ENCODE peak calls at places on chromosomes 2 and 18, in four cellular contexts. One of them, this sample, is unnamed.

GRCh38 chr18:64747803-64748202 is 598.9 kb upstream of the LINC00305 start:
- DNase-seq in ovary: no peak
- DNase-seq in GM23338: peak; percentile 57
- DNase-seq in cardiac muscle cell: no peak
- DNase-seq in this sample: no peak

GRCh38 chr18:60413944-60414547 is 41.5 kb upstream of the MC4R start:
- DNase-seq in ovary: no peak
- DNase-seq in GM23338: peak; percentile 70
- DNase-seq in cardiac muscle cell: peak; percentile 15
- DNase-seq in this sample: peak; percentile 3

GRCh38 chr2:1553671-1554295 is 140.5 kb downstream of the TPO start:
- DNase-seq in ovary: no peak
- DNase-seq in GM23338: peak; percentile 50
- DNase-seq in cardiac muscle cell: no peak
- DNase-seq in this sample: peak; percentile 97

GRCh38 chr18:61738488-61738887 is 154.3 kb downstream of the RNF152 start:
- DNase-seq in ovary: no peak
- DNase-seq in GM23338: no peak
- DNase-seq in cardiac muscle cell: no peak
- DNase-seq in this sample: no peak

GRCh38 chr18:46366211-46366610 is 262.0 kb downstream of the HAUS1 start:
- DNase-seq in ovary: no peak
- DNase-seq in GM23338: no peak
- DNase-seq in cardiac muscle cell: no peak
- DNase-seq in this sample: no peak

GRCh38 chr2:58334414-58334813 is 93.3 kb upstream of the FANCL start:
- DNase-seq in ovary: no peak
- DNase-seq in GM23338: no peak
- DNase-seq in cardiac muscle cell: no peak
- DNase-seq in this sample: no peak

GRCh38 chr2:38098351-38099095 is 22.6 kb upstream of the CYP1B1 start:
- DNase-seq in ovary: no peak
- DNase-seq in GM23338: peak; percentile 25
- DNase-seq in cardiac muscle cell: no peak
- DNase-seq in this sample: peak; percentile 85

GRCh38 chr2:238596571-238597551 is 170.1 kb downstream of the ASB1 start:
- DNase-seq in ovary: peak; percentile 60
- DNase-seq in GM23338: no peak
- DNase-seq in cardiac muscle cell: no peak
- DNase-seq in this sample: peak; percentile 67

GRCh38 chr18:78618726-78619125 is 360.9 kb upstream of the SALL3 start:
- DNase-seq in ovary: no peak
- DNase-seq in GM23338: no peak
- DNase-seq in cardiac muscle cell: no peak
- DNase-seq in this sample: no peak

GRCh38 chr2:104856973-104857261 is 3.0 kb downstream of the POU3F3 start:
- DNase-seq in ovary: no peak
- DNase-seq in GM23338: no peak
- DNase-seq in cardiac muscle cell: no peak
- DNase-seq in this sample: no peak

GRCh38 chr2:9184319-9184807 is 22.2 kb upstream of the ASAP2 start:
- DNase-seq in ovary: no peak
- DNase-seq in GM23338: no peak
- DNase-seq in cardiac muscle cell: no peak
- DNase-seq in this sample: no peak

GRCh38 chr18:61435064-61435652 is 101.9 kb downstream of the CDH20 start:
- DNase-seq in ovary: no peak
- DNase-seq in GM23338: peak; percentile 74
- DNase-seq in cardiac muscle cell: peak; percentile 13
- DNase-seq in this sample: no peak

GRCh38 chr2:25050128-25050527 is 8.3 kb downstream of the EFR3B start:
- DNase-seq in ovary: no peak
- DNase-seq in GM23338: no peak
- DNase-seq in cardiac muscle cell: no peak
- DNase-seq in this sample: no peak

GRCh38 chr2:189115126-189115525 is 64.4 kb downstream of the COL5A2 start:
- DNase-seq in ovary: no peak
- DNase-seq in GM23338: peak; percentile 19
- DNase-seq in cardiac muscle cell: no peak
- DNase-seq in this sample: no peak

GRCh38 chr2:121694398-121695178 is 42.1 kb downstream of the NIFK start:
- DNase-seq in ovary: no peak
- DNase-seq in GM23338: no peak
- DNase-seq in cardiac muscle cell: no peak
- DNase-seq in this sample: no peak

GRCh38 chr2:159262226-159262625 is 24.3 kb downstream of the WDSUB1 start:
- DNase-seq in ovary: no peak
- DNase-seq in GM23338: no peak
- DNase-seq in cardiac muscle cell: peak; percentile 18
- DNase-seq in this sample: no peak

GRCh38 chr2:31255911-31256571 is 22.1 kb downstream of the EHD3 start:
- DNase-seq in ovary: no peak
- DNase-seq in GM23338: no peak
- DNase-seq in cardiac muscle cell: no peak
- DNase-seq in this sample: no peak

GRCh38 chr2:196836440-196836839 is 27.3 kb upstream of the C2orf66 start:
- DNase-seq in ovary: no peak
- DNase-seq in GM23338: no peak
- DNase-seq in cardiac muscle cell: no peak
- DNase-seq in this sample: peak; percentile 67

GRCh38 chr2:200003444-200003843 is 48.1 kb downstream of the MAIP1 start:
- DNase-seq in ovary: no peak
- DNase-seq in GM23338: no peak
- DNase-seq in cardiac muscle cell: no peak
- DNase-seq in this sample: no peak

GRCh38 chr2:147197754-147198153 is 647.1 kb upstream of the ACVR2A start:
- DNase-seq in ovary: no peak
- DNase-seq in GM23338: no peak
- DNase-seq in cardiac muscle cell: no peak
- DNase-seq in this sample: no peak

GRCh38 chr2:239495816-239496371 is 95.1 kb upstream of the HDAC4 start:
- DNase-seq in ovary: no peak
- DNase-seq in GM23338: no peak
- DNase-seq in cardiac muscle cell: no peak
- DNase-seq in this sample: no peak

GRCh38 chr2:125658583-125658982 is 997.4 kb upstream of the GYPC start:
- DNase-seq in ovary: no peak
- DNase-seq in GM23338: no peak
- DNase-seq in cardiac muscle cell: no peak
- DNase-seq in this sample: no peak

GRCh38 chr2:15731889-15732271 is 140.2 kb downstream of the DDX1 start:
- DNase-seq in ovary: no peak
- DNase-seq in GM23338: no peak
- DNase-seq in cardiac muscle cell: no peak
- DNase-seq in this sample: no peak

GRCh38 chr2:23803275-23803964 is 123.5 kb downstream of the ATAD2B start:
- DNase-seq in ovary: no peak
- DNase-seq in GM23338: no peak
- DNase-seq in cardiac muscle cell: no peak
- DNase-seq in this sample: peak; percentile 68

GRCh38 chr2:75289771-75290170 is 90.5 kb upstream of the TACR1 start:
- DNase-seq in ovary: no peak
- DNase-seq in GM23338: no peak
- DNase-seq in cardiac muscle cell: no peak
- DNase-seq in this sample: no peak

GRCh38 chr2:159904565-159905281 is 106.7 kb upstream of the CD302 start:
- DNase-seq in ovary: peak; percentile 37
- DNase-seq in GM23338: peak; percentile 94
- DNase-seq in cardiac muscle cell: peak; percentile 58
- DNase-seq in this sample: peak; percentile 77

GRCh38 chr2:53633441-53633840 is 134.2 kb upstream of the CHAC2 start:
- DNase-seq in ovary: no peak
- DNase-seq in GM23338: no peak
- DNase-seq in cardiac muscle cell: no peak
- DNase-seq in this sample: peak; percentile 3

GRCh38 chr18:26370037-26370436 is 143.8 kb downstream of the TAF4B start:
- DNase-seq in ovary: no peak
- DNase-seq in GM23338: no peak
- DNase-seq in cardiac muscle cell: no peak
- DNase-seq in this sample: no peak

GRCh38 chr2:210599476-210599875 is 43.1 kb downstream of the CPS1 start:
- DNase-seq in ovary: no peak
- DNase-seq in GM23338: no peak
- DNase-seq in cardiac muscle cell: no peak
- DNase-seq in this sample: no peak

GRCh38 chr2:181683518-181684453 is 3.5 kb upstream of the NEUROD1 start:
- DNase-seq in ovary: no peak
- DNase-seq in GM23338: peak; percentile 85
- DNase-seq in cardiac muscle cell: peak; percentile 5
- DNase-seq in this sample: no peak

GRCh38 chr2:229170171-229170570 is 100.9 kb downstream of the PID1 start:
- DNase-seq in ovary: no peak
- DNase-seq in GM23338: no peak
- DNase-seq in cardiac muscle cell: no peak
- DNase-seq in this sample: no peak

GRCh38 chr2:42934568-42935258 is 142.3 kb upstream of the HAAO start:
- DNase-seq in ovary: peak; percentile 13
- DNase-seq in GM23338: no peak
- DNase-seq in cardiac muscle cell: no peak
- DNase-seq in this sample: no peak
- H3K4me1 ChIP-seq in ovary: peaks cover 25% of the 10 kb centered on the region
- H3K4me1 ChIP-seq in GM23338: peaks cover 12% of the 10 kb centered on the region
- H3K4me1 ChIP-seq in cardiac muscle cell: peaks cover 14% of the 10 kb centered on the region
- H3K4me1 ChIP-seq in this sample: no peaks in the 10 kb centered on the region

GRCh38 chr2:242054881-242055801 is 185.6 kb downstream of the RTP5 start:
- DNase-seq in ovary: no peak
- DNase-seq in GM23338: no peak
- DNase-seq in cardiac muscle cell: no peak
- DNase-seq in this sample: no peak

GRCh38 chr2:242056785-242057184 is 187.3 kb downstream of the RTP5 start:
- DNase-seq in ovary: no peak
- DNase-seq in GM23338: no peak
- DNase-seq in cardiac muscle cell: no peak
- DNase-seq in this sample: no peak

GRCh38 chr2:242054406-242054805 is 184.9 kb downstream of the RTP5 start:
- DNase-seq in ovary: no peak
- DNase-seq in GM23338: no peak
- DNase-seq in cardiac muscle cell: no peak
- DNase-seq in this sample: no peak

GRCh38 chr2:242057379-242058040 is 188.0 kb downstream of the RTP5 start:
- DNase-seq in ovary: no peak
- DNase-seq in GM23338: no peak
- DNase-seq in cardiac muscle cell: no peak
- DNase-seq in this sample: no peak

DNA sequence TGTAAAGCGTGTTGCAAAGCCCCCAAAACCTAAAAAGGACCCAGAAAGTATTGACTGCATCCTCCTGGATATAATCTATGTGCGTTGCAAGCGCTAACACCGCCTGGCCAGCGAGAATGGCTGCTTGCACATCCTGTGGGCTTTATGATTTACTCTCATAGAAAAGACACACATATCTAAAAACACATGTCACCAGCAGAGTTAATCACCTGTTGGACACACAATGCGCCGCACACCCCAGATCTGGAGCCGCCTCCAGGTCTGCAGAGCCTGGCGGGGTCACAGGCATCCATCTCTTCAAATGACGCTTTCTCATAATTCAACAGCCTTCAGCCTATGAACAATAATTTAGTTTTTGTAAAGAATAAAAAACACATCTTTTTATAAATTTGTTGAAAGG is 186.5 kb downstream of the RTP5 start:
- DNase-seq in ovary: no peak
- DNase-seq in GM23338: no peak
- DNase-seq in cardiac muscle cell: no peak
- DNase-seq in this sample: no peak
- H3K27me3 ChIP-seq in ovary: no peaks in the 10 kb centered on the region
- H3K27me3 ChIP-seq in GM23338: peaks cover 88% of the 10 kb centered on the region
- H3K27me3 ChIP-seq in cardiac muscle cell: peaks cover 11% of the 10 kb centered on the region
- H3K27me3 ChIP-seq in this sample: peaks cover 79% of the 10 kb centered on the region

GRCh38 chr2:12097860-12098259 is 351.4 kb downstream of the LPIN1 start:
- DNase-seq in ovary: no peak
- DNase-seq in GM23338: no peak
- DNase-seq in cardiac muscle cell: no peak
- DNase-seq in this sample: no peak
- H3K4me1 ChIP-seq in ovary: no peaks in the 10 kb centered on the region
- H3K4me1 ChIP-seq in GM23338: peaks cover 39% of the 10 kb centered on the region
- H3K4me1 ChIP-seq in cardiac muscle cell: no peaks in the 10 kb centered on the region
- H3K4me1 ChIP-seq in this sample: peaks cover 15% of the 10 kb centered on the region

DNA sequence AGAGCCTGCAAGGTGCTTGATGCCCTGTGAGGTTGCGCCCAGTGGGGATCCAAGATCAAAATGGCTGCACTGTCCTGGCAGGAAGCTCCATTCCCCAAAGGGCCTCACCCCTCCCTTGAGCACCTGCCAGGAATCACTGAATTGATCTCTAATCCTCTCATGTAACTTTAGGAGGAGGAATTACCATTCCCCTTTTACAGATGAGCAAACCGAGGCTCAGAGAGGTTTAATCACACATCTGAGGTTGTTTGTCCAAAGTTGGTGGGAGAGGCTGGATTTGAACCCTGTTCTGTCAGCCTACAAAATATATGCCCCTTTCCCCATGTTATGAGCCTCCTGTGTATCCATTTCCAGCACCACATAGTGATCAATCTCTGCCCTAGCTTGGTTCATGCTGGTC is 10.5 kb downstream of the ASIC4 start:
- DNase-seq in ovary: no peak
- DNase-seq in GM23338: no peak
- DNase-seq in cardiac muscle cell: no peak
- DNase-seq in this sample: no peak
- H3K27me3 ChIP-seq in ovary: no peaks in the 10 kb centered on the region
- H3K27me3 ChIP-seq in GM23338: peaks cover 37% of the 10 kb centered on the region
- H3K27me3 ChIP-seq in cardiac muscle cell: no peaks in the 10 kb centered on the region
- H3K27me3 ChIP-seq in this sample: peaks cover 32% of the 10 kb centered on the region

This sample was measured in PC-9.